ENCODE peak calls at places on chromosomes 1 and 21, in ten cellular contexts. A, P, J, T, W, D, M, Z, E and B are unnamed samples.

GRCh38 chr21:31410763-31411278 is 66.8 kb upstream of the TIAM1 start:
- DNase-seq in P (no peak), T (no peak), M (no peak), A (no peak), J (peak; percentile 33), D (no peak), W (no peak), Z (no peak), E (no peak), B (no peak)

GRCh38 chr1:228664399-228664914 is 70.8 kb upstream of the RHOU start:
- DNase-seq in M (peak; percentile 85), D (peak; percentile 67), J (peak; percentile 88), Z (peak; percentile 84), W (peak; percentile 79), T (peak; percentile 78), E (peak; percentile 6), A (peak; percentile 66), P (peak; percentile 78), B (peak; percentile 80)

GRCh38 chr1:178945763-178946266 is 74.9 kb upstream of the ANGPTL1 start:
- DNase-seq in E (no peak), T (peak; percentile 70), M (peak; percentile 66), A (no peak), W (no peak), P (no peak), Z (no peak), D (no peak), J (no peak), B (no peak)

GRCh38 chr1:24374891-24375786 is 38.4 kb downstream of the STPG1 start:
- DNase-seq in D (no peak), E (no peak), A (peak; percentile 49), M (no peak), W (no peak), T (peak; percentile 63), P (no peak), Z (peak; percentile 42), J (no peak), B (no peak)

GRCh38 chr21:43304621-43305335 is 122.2 kb downstream of the SIK1 start:
- DNase-seq in W (no peak), E (no peak), T (no peak), A (no peak), Z (no peak), P (no peak), M (peak; percentile 71), D (no peak), J (no peak), B (no peak)

GRCh38 chr1:186424539-186424938 is 36.4 kb downstream of the PDC start:
- DNase-seq in A (no peak), E (no peak), D (no peak), Z (no peak), P (no peak), J (no peak), T (no peak), M (no peak), W (no peak), B (no peak)

GRCh38 chr1:109834951-109835350 is 71.2 kb upstream of the EPS8L3 start:
- DNase-seq in D (no peak), M (no peak), Z (no peak), E (no peak), W (no peak), A (no peak), P (no peak), J (no peak), T (no peak), B (no peak)

GRCh38 chr1:153938996-153939395 is 7.5 kb downstream of the DENND4B start:
- DNase-seq in T (no peak), E (no peak), J (no peak), A (no peak), P (no peak), Z (no peak), D (no peak), W (no peak), M (peak; percentile 56), B (no peak)

GRCh38 chr1:41657101-41657500 is 172.6 kb upstream of the EDN2 start:
- DNase-seq in M (no peak), T (no peak), E (no peak), J (no peak), W (no peak), A (no peak), P (no peak), D (no peak), Z (no peak), B (no peak)

GRCh38 chr21:15441060-15441493 is 288.7 kb upstream of the USP25 start:
- DNase-seq in D (no peak), W (no peak), Z (no peak), P (no peak), J (peak; percentile 61), M (no peak), T (no peak), A (no peak), E (no peak), B (peak; percentile 49)

GRCh38 chr1:231016234-231016633 is 23.8 kb downstream of the FAM89A start:
- DNase-seq in D (no peak), P (no peak), J (no peak), A (no peak), M (no peak), Z (no peak), W (no peak), T (no peak), E (no peak), B (no peak)

GRCh38 chr1:63813829-63814277 is 40.0 kb downstream of the ROR1 start:
- DNase-seq in A (no peak), P (no peak), J (no peak), Z (no peak), D (no peak), T (no peak), E (no peak), M (no peak), W (no peak), B (peak; percentile 19)

GRCh38 chr1:116877369-116877768 is 32.3 kb upstream of the PTGFRN start:
- DNase-seq in M (no peak), A (no peak), J (no peak), Z (no peak), D (no peak), W (no peak), E (no peak), P (no peak), T (no peak), B (no peak)

GRCh38 chr1:186923434-186923833 is 94.7 kb downstream of the PLA2G4A start:
- DNase-seq in T (no peak), A (no peak), M (no peak), E (no peak), D (no peak), W (no peak), P (no peak), J (no peak), Z (no peak), B (no peak)

GRCh38 chr1:153366261-153366660 is 8.6 kb downstream of the S100A9 start:
- DNase-seq in W (no peak), T (no peak), D (no peak), M (peak; percentile 39), J (no peak), Z (no peak), E (no peak), P (no peak), A (no peak), B (no peak)

GRCh38 chr1:151542710-151543129 is 2.6 kb downstream of the TUFT1 start:
- DNase-seq in Z (no peak), E (no peak), W (no peak), M (no peak), J (no peak), P (no peak), T (no peak), A (no peak), D (no peak), B (no peak)

GRCh38 chr1:165717918-165718515 is 19.7 kb upstream of the ALDH9A1 start:
- DNase-seq in A (peak; percentile 56), T (peak; percentile 44), W (peak; percentile 9), M (no peak), D (peak; percentile 66), J (peak; percentile 26), E (peak; percentile 41), P (peak; percentile 37), Z (peak; percentile 55), B (peak; percentile 68)

GRCh38 chr1:116256875-116257823 is 115.9 kb upstream of the ATP1A1 start:
- DNase-seq in W (peak; percentile 8), M (no peak), Z (no peak), P (no peak), J (no peak), D (peak; percentile 9), A (no peak), T (no peak), E (no peak), B (peak; percentile 85)

GRCh38 chr1:219273088-219273686 is 99.5 kb downstream of the LYPLAL1 start:
- DNase-seq in J (no peak), E (no peak), Z (no peak), A (no peak), W (no peak), D (no peak), P (no peak), T (no peak), M (no peak), B (no peak)

GRCh38 chr21:42474043-42474831 is 21.8 kb downstream of the RSPH1 start:
- DNase-seq in J (no peak), Z (peak; percentile 27), T (peak; percentile 71), W (no peak), A (peak; percentile 80), M (no peak), P (no peak), D (peak; percentile 48), E (no peak), B (no peak)

GRCh38 chr1:31771891-31772668 is 7.9 kb upstream of the ADGRB2 start:
- DNase-seq in M (no peak), J (no peak), D (no peak), T (peak; percentile 75), P (no peak), Z (no peak), A (no peak), E (no peak), W (peak; percentile 43), B (no peak)

GRCh38 chr1:215599418-215599817 is 32.3 kb downstream of the KCTD3 start:
- DNase-seq in D (no peak), M (no peak), P (no peak), E (no peak), J (no peak), Z (no peak), W (no peak), A (no peak), T (no peak), B (no peak)

GRCh38 chr1:168454211-168454815 is 89.5 kb downstream of the XCL2 start:
- DNase-seq in Z (no peak), D (no peak), E (no peak), T (no peak), M (no peak), P (no peak), A (no peak), W (no peak), J (no peak), B (no peak)

GRCh38 chr1:232139444-232139843 is 490.5 kb downstream of the SIPA1L2 start:
- DNase-seq in A (no peak), J (no peak), P (no peak), M (no peak), E (no peak), D (no peak), Z (no peak), T (no peak), W (no peak), B (no peak)

GRCh38 chr1:66676616-66677298 is 75.5 kb upstream of the DYNLT5 start:
- DNase-seq in Z (no peak), M (no peak), D (no peak), E (no peak), J (no peak), P (no peak), T (no peak), W (no peak), A (no peak), B (no peak)

GRCh38 chr1:21216835-21217811 is 40.4 kb upstream of the EIF4G3 start:
- DNase-seq in D (peak; percentile 73), E (no peak), M (peak; percentile 82), T (peak; percentile 82), A (no peak), J (peak; percentile 67), Z (peak; percentile 81), P (no peak), W (peak; percentile 68), B (peak; percentile 77)

GRCh38 chr1:215273838-215274516 is 191.4 kb downstream of the KCNK2 start:
- DNase-seq in D (no peak), E (no peak), M (no peak), P (no peak), W (no peak), Z (no peak), T (no peak), A (no peak), J (no peak), B (no peak)